ENCODE peak calls at places on chromosomes 11 and 22, in five cellular contexts. G is GM12878, H is K562, Y is HepG2, W is H1. T is an unnamed sample.
A peak's percentile ranks its signal among the peaks of the same experiment; 100 is the strongest.

GRCh38 chr11:32029721-32030120 is 61.2 kb upstream of the RCN1 start:
- DNase-seq in W (no peak), Y (no peak), G (no peak), H (no peak), T (no peak)

GRCh38 chr11:127939000-127939399 is 648.4 kb downstream of the ETS1 start:
- DNase-seq in Y (no peak), H (no peak), G (no peak), W (no peak), T (no peak)

GRCh38 chr11:26987205-26987604 is 6.7 kb upstream of the FIBIN start:
- DNase-seq in W (no peak), G (no peak), Y (no peak), H (no peak), T (no peak)

GRCh38 chr11:110198031-110198729 is 98.2 kb downstream of the RDX start:
- DNase-seq in G (no peak), Y (no peak), W (no peak), H (no peak), T (no peak)

GRCh38 chr22:22692707-22693530 is 48.5 kb downstream of the GGTLC2 start:
- DNase-seq in W (no peak), G (no peak), Y (peak; percentile 45), H (peak; percentile 96), T (peak; percentile 80)

GRCh38 chr22:18954941-18955571 is 19.0 kb upstream of the PRODH start:
- DNase-seq in G (no peak), Y (no peak), W (no peak), H (no peak), T (no peak)

GRCh38 chr11:116993599-116993998 is 104.6 kb downstream of the SIK3 start:
- DNase-seq in W (no peak), H (no peak), G (no peak), Y (no peak), T (no peak)

GRCh38 chr22:46770151-46770641 is 7.7 kb downstream of the TBC1D22A start:
- DNase-seq in W (no peak), H (no peak), G (no peak), Y (no peak), T (no peak)

GRCh38 chr11:117066959-117067358 is 31.3 kb downstream of the SIK3 start:
- DNase-seq in W (no peak), Y (no peak), G (no peak), H (no peak), T (no peak)

GRCh38 chr11:44562836-44563460 is 2.5 kb upstream of the CD82 start:
- DNase-seq in H (no peak), W (no peak), Y (no peak), G (no peak), T (no peak)

GRCh38 chr11:44047931-44048431 is at the start of gene ACCSL:
- DNase-seq in W (no peak), G (no peak), Y (no peak), H (peak; percentile 21), T (no peak)

GRCh38 chr11:44894217-44894617 is 56.5 kb downstream of the TP53I11 start:
- DNase-seq in Y (peak; percentile 24), W (peak; percentile 79), H (peak; percentile 68), G (no peak), T (peak; percentile 92)

GRCh38 chr11:115769891-115770290 is 265.7 kb upstream of the CADM1 start:
- DNase-seq in W (no peak), Y (no peak), G (no peak), H (no peak), T (no peak)

GRCh38 chr11:123509737-123510578 is 79.9 kb downstream of the GRAMD1B start:
- DNase-seq in H (no peak), G (no peak), Y (no peak), W (peak; percentile 50), T (peak; percentile 62)

GRCh38 chr11:85052636-85053035 is 574.5 kb downstream of the DLG2 start:
- DNase-seq in G (no peak), Y (no peak), H (no peak), W (no peak), T (no peak)

GRCh38 chr11:57647960-57648776 is 1.5 kb downstream of the YPEL4 start:
- DNase-seq in H (peak; percentile 92), Y (no peak), G (no peak), W (no peak), T (no peak)

GRCh38 chr11:2796508-2797180 is 88.9 kb downstream of the CDKN1C start:
- DNase-seq in W (no peak), Y (no peak), G (no peak), H (no peak), T (peak; percentile 9)

GRCh38 chr11:121445071-121445768 is 6.9 kb upstream of the SORL1 start:
- DNase-seq in G (no peak), W (no peak), H (no peak), Y (no peak), T (no peak)

GRCh38 chr11:102837151-102837550 is 6.3 kb downstream of the MMP3 start:
- DNase-seq in G (no peak), Y (no peak), H (no peak), W (no peak), T (no peak)

GRCh38 chr22:36577019-36577418 is 48.1 kb upstream of the EIF3D start:
- DNase-seq in H (no peak), G (no peak), W (no peak), Y (peak; percentile 3), T (no peak)

GRCh38 chr11:9905562-9905961 is 241.7 kb downstream of the SWAP70 start:
- DNase-seq in G (no peak), H (no peak), Y (no peak), W (no peak), T (no peak)

GRCh38 chr11:65716774-65717405 is 3.7 kb downstream of the RNASEH2C start:
- DNase-seq in Y (no peak), H (no peak), G (no peak), W (no peak), T (peak; percentile 7)

GRCh38 chr22:28017859-28018258 is 98.8 kb upstream of the PITPNB start:
- DNase-seq in G (no peak), W (no peak), H (no peak), Y (no peak), T (peak; percentile 10)

GRCh38 chr11:124898711-124899110 is 1.0 kb upstream of the ROBO4 start:
- DNase-seq in Y (peak; percentile 44), W (no peak), H (no peak), G (no peak), T (no peak)

GRCh38 chr11:77198440-77198849 is 70.4 kb downstream of the MYO7A start:
- DNase-seq in Y (peak; percentile 41), G (no peak), H (peak; percentile 72), W (peak; percentile 44), T (peak; percentile 82)

GRCh38 chr22:24535348-24535747 is 19.6 kb downstream of the GUCD1 start:
- DNase-seq in H (no peak), W (no peak), Y (no peak), G (no peak), T (no peak)

DNA sequence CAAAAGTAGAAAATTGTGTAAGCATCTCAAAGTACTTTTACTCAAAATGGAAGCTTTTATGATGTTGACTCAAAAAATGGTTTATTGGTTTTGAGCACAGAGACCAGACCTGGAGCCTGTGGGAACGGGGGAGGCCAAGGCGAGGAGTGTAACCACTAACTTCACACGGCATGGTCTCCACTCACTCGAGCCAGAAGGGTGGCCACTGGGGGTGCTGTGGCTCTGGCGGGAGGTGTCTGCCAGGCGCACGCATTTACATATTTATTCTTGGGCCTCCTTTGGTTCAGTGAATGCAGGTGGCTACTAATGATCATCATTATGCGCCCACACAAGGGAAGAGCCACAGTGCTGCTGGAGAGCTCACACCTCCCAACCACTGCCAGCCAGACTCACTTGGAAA is 64.6 kb downstream of the FLRT1 start:
- DNase-seq in Y (no peak), H (peak; percentile 51), W (no peak), G (no peak), T (peak; percentile 62)
- TF ChIP-seq CTCF in Y (no peak), H (peak; percentile 67), W (peak; percentile 83), G (peak; percentile 55), T (no peak)

GRCh38 chr11:61999141-61999975 is 31.9 kb upstream of the FTH1 start:
- DNase-seq in Y (peak; percentile 64), W (no peak), G (no peak), H (no peak), T (no peak)
- TF ChIP-seq CREB1 in Y (no peak), W (no peak), G (no peak), H (no peak), T (no peak)

DNA sequence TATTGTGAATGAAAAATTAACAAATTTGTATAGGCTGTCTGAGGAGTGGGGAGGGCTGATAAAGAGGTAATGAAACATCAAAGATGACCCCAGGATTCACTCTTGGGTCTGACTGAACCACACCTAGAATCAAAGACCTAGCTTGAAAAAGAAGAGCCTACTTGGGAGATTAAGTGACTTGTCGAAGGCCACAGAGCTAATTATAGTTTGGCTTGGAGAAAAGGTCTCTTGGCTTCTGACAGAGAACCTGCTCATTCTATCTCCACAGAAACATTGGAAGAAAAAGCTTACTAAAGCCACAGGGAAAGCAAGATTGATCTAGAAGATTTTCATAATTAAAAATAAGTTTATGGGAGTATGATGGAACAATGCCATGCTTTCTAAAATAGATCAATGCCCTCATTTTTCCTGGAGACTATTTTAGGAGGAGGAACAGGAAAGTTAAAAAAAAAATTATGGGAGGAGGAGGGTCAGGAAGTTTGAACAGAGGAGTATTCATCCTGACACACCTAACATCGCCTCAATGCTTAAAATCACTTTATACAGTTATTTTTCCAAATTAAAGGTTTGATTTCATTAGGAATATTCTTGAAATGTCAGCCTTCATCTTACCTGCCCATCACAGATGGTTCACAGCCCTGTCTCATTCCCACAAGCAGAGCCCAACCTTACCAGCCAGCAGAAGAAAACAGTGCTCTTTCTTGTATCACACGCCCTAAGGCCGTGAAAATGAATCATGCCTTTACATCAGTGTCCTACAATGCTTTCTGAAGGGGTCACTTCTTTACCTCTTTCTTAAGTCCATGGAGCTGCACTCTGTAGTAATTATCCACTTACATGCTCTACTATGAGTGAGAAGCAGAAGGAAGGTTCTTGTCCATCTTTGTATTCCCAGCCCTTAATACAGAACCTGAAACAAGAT is 231.1 kb upstream of the MPPED2 start:
- DNase-seq in Y (no peak), G (no peak), H (no peak), W (no peak), T (no peak)
- TF ChIP-seq SP1 in Y (no peak), G (no peak), H (no peak), W (no peak), T (no peak)

GRCh38 chr11:7657306-7658025 is 15.8 kb downstream of the CYB5R2 start:
- DNase-seq in G (no peak), H (peak; percentile 76), Y (peak; percentile 67), W (no peak), T (peak; percentile 72)
- TF ChIP-seq CTCF in G (no peak), H (peak; percentile 87), Y (peak; percentile 89), W (peak; percentile 74), T (peak; percentile 37)

GRCh38 chr22:50308597-50308935 is 1.1 kb upstream of the PLXNB2 start:
- DNase-seq in W (no peak), Y (peak; percentile 59), G (no peak), H (peak; percentile 82), T (no peak)
- TF ChIP-seq CREB1 in W (no peak), Y (no peak), G (no peak), H (no peak), T (no peak)